ENCODE peak calls at places on chromosome 21, in five cellular contexts. One of them, this sample, is unnamed.

GRCh38 chr21:27693376-27693775 is 726.5 kb upstream of the ADAMTS5 start:
- DNase-seq in adrenal gland: no peak
- DNase-seq in lower leg skin: no peak
- DNase-seq in IMR-90: peak; percentile 73
- DNase-seq in transverse colon: no peak
- DNase-seq in this sample: no peak

GRCh38 chr21:39938086-39938611 is 70.9 kb downstream of the PCP4 start:
- DNase-seq in adrenal gland: peak; percentile 50
- DNase-seq in lower leg skin: no peak
- DNase-seq in IMR-90: no peak
- DNase-seq in transverse colon: no peak
- DNase-seq in this sample: no peak

GRCh38 chr21:36330904-36331303 is 10.9 kb downstream of the MORC3 start:
- DNase-seq in adrenal gland: peak; percentile 48
- DNase-seq in lower leg skin: no peak
- DNase-seq in IMR-90: peak; percentile 60
- DNase-seq in transverse colon: peak; percentile 63
- DNase-seq in this sample: peak; percentile 81

GRCh38 chr21:38386967-38387366 is 111.3 kb downstream of the ERG start:
- DNase-seq in adrenal gland: no peak
- DNase-seq in lower leg skin: no peak
- DNase-seq in IMR-90: no peak
- DNase-seq in transverse colon: no peak
- DNase-seq in this sample: peak; percentile 4

GRCh38 chr21:15421521-15421920 is 308.3 kb upstream of the USP25 start:
- DNase-seq in adrenal gland: no peak
- DNase-seq in lower leg skin: no peak
- DNase-seq in IMR-90: no peak
- DNase-seq in transverse colon: no peak
- DNase-seq in this sample: no peak

GRCh38 chr21:28336299-28336698 is 656.4 kb downstream of the LTN1 start:
- DNase-seq in adrenal gland: peak; percentile 22
- DNase-seq in lower leg skin: peak; percentile 28
- DNase-seq in IMR-90: peak; percentile 96
- DNase-seq in transverse colon: no peak
- DNase-seq in this sample: peak; percentile 23

GRCh38 chr21:17048974-17049373 is 463.9 kb upstream of the CXADR start:
- DNase-seq in adrenal gland: no peak
- DNase-seq in lower leg skin: no peak
- DNase-seq in IMR-90: no peak
- DNase-seq in transverse colon: no peak
- DNase-seq in this sample: no peak

GRCh38 chr21:39911286-39911685 is 44.0 kb downstream of the PCP4 start:
- DNase-seq in adrenal gland: no peak
- DNase-seq in lower leg skin: no peak
- DNase-seq in IMR-90: no peak
- DNase-seq in transverse colon: no peak
- DNase-seq in this sample: no peak

GRCh38 chr21:16376673-16377072 is 646.9 kb downstream of the USP25 start:
- DNase-seq in adrenal gland: no peak
- DNase-seq in lower leg skin: no peak
- DNase-seq in IMR-90: no peak
- DNase-seq in transverse colon: no peak
- DNase-seq in this sample: no peak

GRCh38 chr21:27220416-27220815 is 253.5 kb upstream of the ADAMTS5 start:
- DNase-seq in adrenal gland: no peak
- DNase-seq in lower leg skin: peak; percentile 51
- DNase-seq in IMR-90: no peak
- DNase-seq in transverse colon: no peak
- DNase-seq in this sample: no peak

GRCh38 chr21:44293551-44294231 is 6.2 kb upstream of the PFKL start:
- DNase-seq in adrenal gland: no peak
- DNase-seq in lower leg skin: no peak
- DNase-seq in IMR-90: no peak
- DNase-seq in transverse colon: no peak
- DNase-seq in this sample: no peak

GRCh38 chr21:30990514-30991304 is 47.6 kb downstream of the KRTAP19-8 start:
- DNase-seq in adrenal gland: no peak
- DNase-seq in lower leg skin: no peak
- DNase-seq in IMR-90: no peak
- DNase-seq in transverse colon: no peak
- DNase-seq in this sample: no peak

DNA sequence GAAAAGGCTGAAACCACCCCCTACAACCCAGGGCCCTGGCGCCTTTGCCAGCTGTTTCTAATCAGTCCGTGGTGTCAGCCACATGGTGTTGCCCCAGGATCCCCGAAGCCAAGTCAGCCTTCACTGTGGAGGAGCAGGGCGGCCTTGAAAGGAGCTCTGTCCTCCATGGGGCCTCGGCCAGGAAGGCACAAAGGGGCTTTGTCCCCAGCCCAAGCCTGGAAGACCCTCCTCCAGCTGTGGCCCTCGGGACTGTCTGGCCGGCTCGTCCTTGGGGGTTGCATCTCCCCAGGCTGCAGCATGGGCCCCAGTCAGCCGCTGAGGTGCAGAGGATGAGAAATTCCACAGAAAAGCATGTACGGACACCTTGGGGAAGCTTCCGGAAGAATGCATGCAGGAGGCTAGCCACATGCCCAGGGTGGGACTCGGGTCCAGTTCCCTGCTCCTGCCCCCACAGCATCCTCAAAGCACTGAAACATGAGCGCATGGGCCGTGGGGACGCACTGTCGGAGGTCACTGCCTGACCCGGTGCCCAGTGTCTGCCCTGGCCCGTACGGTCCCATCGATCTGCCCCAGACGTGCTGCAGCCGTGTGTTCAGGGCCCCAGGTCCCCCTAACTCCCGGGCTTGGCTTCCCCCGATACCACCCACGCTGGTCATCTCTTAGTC is 38.6 kb upstream of the POFUT2 start:
- DNase-seq in adrenal gland: peak; percentile 13
- DNase-seq in lower leg skin: no peak
- DNase-seq in IMR-90: peak; percentile 42
- DNase-seq in transverse colon: no peak
- DNase-seq in this sample: no peak
- TF ChIP-seq POLR2A in adrenal gland: no peak
- TF ChIP-seq POLR2A in lower leg skin: no peak
- TF ChIP-seq POLR2A in IMR-90: no peak
- TF ChIP-seq POLR2A in transverse colon: no peak
- TF ChIP-seq POLR2A in this sample: no peak

DNA sequence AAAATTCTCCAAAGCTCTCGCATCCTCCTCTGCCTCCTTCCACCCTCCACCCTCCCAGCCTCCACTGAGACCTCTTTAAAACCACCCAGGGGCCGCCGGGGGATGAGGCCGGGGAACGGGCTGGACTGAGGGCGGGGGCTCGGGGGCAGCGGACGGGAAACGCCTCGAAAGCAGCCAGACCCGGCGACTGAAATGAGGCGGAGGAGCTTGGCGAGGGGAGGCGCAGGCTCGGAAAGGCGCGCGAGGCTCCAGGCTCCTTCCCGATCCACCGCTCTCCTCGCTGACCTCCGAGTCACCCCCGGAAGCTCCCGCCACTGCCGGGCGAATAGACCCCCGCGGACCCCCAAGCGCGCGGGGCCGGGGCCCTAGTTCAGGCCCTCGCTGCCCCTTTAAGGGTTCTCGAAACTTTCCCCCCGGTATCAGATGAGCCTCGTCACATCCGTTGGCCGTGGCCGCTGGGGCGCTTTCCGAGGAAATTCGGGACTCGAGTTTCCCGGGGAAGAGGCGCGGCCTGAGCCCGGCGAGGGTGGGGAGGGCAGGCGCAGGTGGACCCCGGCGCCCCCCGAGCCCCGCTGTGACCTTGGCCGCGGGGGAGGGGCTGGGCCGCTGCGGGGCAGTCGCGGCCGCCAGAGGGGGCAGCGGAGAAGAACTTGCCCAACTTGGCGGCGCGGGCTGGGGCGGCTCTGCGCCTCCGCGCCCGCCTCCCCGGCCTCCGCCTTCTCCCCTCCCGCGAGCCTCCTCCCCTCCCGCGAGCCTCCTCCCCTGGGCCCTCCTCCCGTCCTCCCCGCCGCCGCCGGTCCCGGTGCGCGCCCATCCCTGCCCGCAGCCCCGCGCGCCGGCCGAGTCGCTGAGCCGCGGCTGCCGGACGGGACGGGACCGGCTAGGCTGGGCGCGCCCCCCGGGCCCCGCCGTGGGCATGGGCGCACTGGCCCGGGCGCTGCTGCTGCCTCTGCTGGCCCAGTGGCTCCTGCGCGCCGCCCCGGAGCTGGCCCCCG is at the start of gene BACE2:
- DNase-seq in adrenal gland: peak; percentile 60
- DNase-seq in lower leg skin: peak; percentile 72
- DNase-seq in IMR-90: peak; percentile 68
- DNase-seq in transverse colon: peak; percentile 87
- DNase-seq in this sample: peak; percentile 69
- TF ChIP-seq POLR2A in adrenal gland: peak; percentile 41
- TF ChIP-seq POLR2A in lower leg skin: no peak
- TF ChIP-seq POLR2A in IMR-90: peak; percentile 30
- TF ChIP-seq POLR2A in transverse colon: peak; percentile 49
- TF ChIP-seq POLR2A in this sample: no peak

DNA sequence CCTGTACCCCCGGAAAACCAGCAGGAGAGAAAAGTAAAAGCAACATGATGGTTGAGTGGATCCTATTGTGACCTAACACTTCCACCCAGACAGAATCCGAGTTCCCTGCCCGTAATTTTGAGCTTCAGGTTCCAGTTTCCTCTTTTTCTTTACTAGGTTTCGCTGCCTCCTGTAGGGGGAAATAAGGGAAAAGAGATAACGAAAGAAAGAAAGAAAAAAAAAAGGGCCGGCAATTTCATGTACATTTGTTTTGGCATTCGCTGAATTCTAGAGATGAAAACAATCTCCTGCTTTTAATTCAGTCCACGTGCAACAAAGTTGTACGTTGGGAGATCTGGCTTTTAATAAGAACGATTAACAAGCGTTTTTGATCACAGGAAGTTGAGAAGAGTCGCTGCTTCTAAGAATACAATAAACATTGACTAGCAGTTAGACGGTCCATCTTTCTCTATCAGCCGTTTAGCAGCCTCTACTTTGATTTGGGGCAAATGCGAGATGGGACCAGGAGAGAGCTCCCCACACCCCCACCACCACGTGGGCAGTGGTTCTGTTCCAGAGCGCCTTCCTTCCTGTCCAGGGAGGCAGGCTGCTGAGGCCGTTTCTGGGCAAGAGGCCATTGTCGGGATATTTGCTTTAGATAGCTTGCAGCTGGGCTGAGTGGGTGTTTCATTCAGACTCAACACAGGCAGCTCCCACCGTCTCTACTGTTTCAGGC is 155.9 kb upstream of the RUNX1 start:
- DNase-seq in adrenal gland: peak; percentile 53
- DNase-seq in lower leg skin: peak; percentile 19
- DNase-seq in IMR-90: peak; percentile 98
- DNase-seq in transverse colon: peak; percentile 47
- DNase-seq in this sample: peak; percentile 34
- TF ChIP-seq POLR2A in adrenal gland: no peak
- TF ChIP-seq POLR2A in lower leg skin: no peak
- TF ChIP-seq POLR2A in IMR-90: peak; percentile 53
- TF ChIP-seq POLR2A in transverse colon: no peak
- TF ChIP-seq POLR2A in this sample: no peak

DNA sequence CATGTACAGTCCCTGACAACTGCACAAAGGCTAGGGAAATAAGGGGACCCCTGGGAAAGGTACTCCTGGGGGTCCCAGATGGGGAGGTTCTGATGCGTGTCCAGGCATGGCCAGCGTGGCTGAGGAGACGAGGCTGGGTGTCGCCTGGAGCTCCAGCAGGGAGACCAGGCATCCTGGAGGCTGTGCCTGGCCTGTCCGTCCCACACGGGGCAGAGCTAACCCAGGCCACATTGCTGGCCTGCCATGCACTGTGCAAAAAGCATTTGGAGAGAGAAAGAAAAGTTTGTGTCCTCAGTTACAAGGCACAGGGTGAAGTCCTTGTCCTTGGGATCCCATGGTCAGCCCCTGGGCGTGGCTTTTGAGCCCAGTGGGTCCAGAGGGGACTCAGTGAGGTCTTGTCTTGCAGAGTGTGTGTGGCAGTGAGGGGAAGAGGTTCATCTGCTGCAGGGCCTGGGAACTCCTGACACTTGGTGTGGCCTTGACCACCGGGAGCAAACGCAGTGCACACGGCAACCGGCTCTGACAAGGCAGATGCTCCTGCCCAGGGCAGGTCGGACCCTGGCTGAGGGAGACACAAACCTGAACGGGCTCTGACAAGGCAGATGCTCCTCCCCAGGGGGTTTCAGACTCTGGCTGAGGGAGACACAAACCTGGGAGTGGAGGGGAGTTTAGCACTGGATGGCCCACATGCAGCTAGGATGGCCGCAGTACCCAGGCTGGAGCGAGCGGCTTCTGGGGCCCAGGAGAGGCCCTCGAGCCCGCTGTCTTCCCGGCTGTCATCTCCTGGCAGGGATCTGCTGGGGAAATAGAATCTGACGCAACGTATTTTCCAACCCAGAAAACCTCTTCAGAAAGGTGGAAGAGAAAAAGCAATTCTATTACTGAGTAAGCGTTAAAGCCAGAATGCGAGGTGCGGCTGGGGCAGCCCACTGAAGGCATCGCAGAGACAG is 37.3 kb upstream of the COL18A1 start:
- DNase-seq in adrenal gland: peak; percentile 51
- DNase-seq in lower leg skin: no peak
- DNase-seq in IMR-90: no peak
- DNase-seq in transverse colon: no peak
- DNase-seq in this sample: no peak
- TF ChIP-seq POLR2A in adrenal gland: no peak
- TF ChIP-seq POLR2A in lower leg skin: no peak
- TF ChIP-seq POLR2A in IMR-90: no peak
- TF ChIP-seq POLR2A in transverse colon: no peak
- TF ChIP-seq POLR2A in this sample: no peak

GRCh38 chr21:33030633-33031032 is 4.9 kb downstream of the OLIG2 start:
- DNase-seq in adrenal gland: no peak
- DNase-seq in lower leg skin: no peak
- DNase-seq in IMR-90: no peak
- DNase-seq in transverse colon: no peak
- DNase-seq in this sample: no peak
- TF ChIP-seq POLR2A in adrenal gland: no peak
- TF ChIP-seq POLR2A in lower leg skin: no peak
- TF ChIP-seq POLR2A in IMR-90: no peak
- TF ChIP-seq POLR2A in transverse colon: no peak
- TF ChIP-seq POLR2A in this sample: no peak

This sample was measured in erythroblast.